ENCODE peak calls at places on chromosome 3, in seven cellular contexts. One of them, this sample, is unnamed.
A peak's percentile ranks its signal among the peaks of the same experiment; 100 is the strongest.

GRCh38 chr3:18885612-18886011 is 262.7 kb upstream of the KCNH8 start:
- DNase-seq in psoas muscle: no peak
- DNase-seq in Right ventricle myocardium superior: no peak
- DNase-seq in heart left ventricle: no peak
- DNase-seq in stimulated activated CD4-positive, alpha-beta T cell treated with anti-CD3 and anti-CD28 coated beads, Interleukin-4, amount 100 ng/mL, for 4 hours: no peak
- DNase-seq in caudate nucleus: no peak
- DNase-seq in NCI-H69: no peak
- DNase-seq in this sample: no peak

GRCh38 chr3:119497824-119498187 is 541 bp upstream of the TIMMDC1 start:
- DNase-seq in psoas muscle: no peak
- DNase-seq in Right ventricle myocardium superior: no peak
- DNase-seq in heart left ventricle: peak; percentile 34
- DNase-seq in stimulated activated CD4-positive, alpha-beta T cell treated with anti-CD3 and anti-CD28 coated beads, Interleukin-4, amount 100 ng/mL, for 4 hours: no peak
- DNase-seq in caudate nucleus: no peak
- DNase-seq in NCI-H69: peak; percentile 24
- DNase-seq in this sample: peak; percentile 5

GRCh38 chr3:157373783-157374182 is 62.9 kb upstream of the PTX3 start:
- DNase-seq in psoas muscle: no peak
- DNase-seq in Right ventricle myocardium superior: no peak
- DNase-seq in heart left ventricle: no peak
- DNase-seq in stimulated activated CD4-positive, alpha-beta T cell treated with anti-CD3 and anti-CD28 coated beads, Interleukin-4, amount 100 ng/mL, for 4 hours: no peak
- DNase-seq in caudate nucleus: no peak
- DNase-seq in NCI-H69: no peak
- DNase-seq in this sample: no peak

GRCh38 chr3:133896002-133896761 is 500 bp upstream of the RAB6B start:
- DNase-seq in psoas muscle: no peak
- DNase-seq in Right ventricle myocardium superior: no peak
- DNase-seq in heart left ventricle: no peak
- DNase-seq in stimulated activated CD4-positive, alpha-beta T cell treated with anti-CD3 and anti-CD28 coated beads, Interleukin-4, amount 100 ng/mL, for 4 hours: no peak
- DNase-seq in caudate nucleus: no peak
- DNase-seq in NCI-H69: peak; percentile 46
- DNase-seq in this sample: no peak

GRCh38 chr3:69715204-69715603 is 24.1 kb upstream of the MITF start:
- DNase-seq in psoas muscle: no peak
- DNase-seq in Right ventricle myocardium superior: no peak
- DNase-seq in heart left ventricle: no peak
- DNase-seq in stimulated activated CD4-positive, alpha-beta T cell treated with anti-CD3 and anti-CD28 coated beads, Interleukin-4, amount 100 ng/mL, for 4 hours: no peak
- DNase-seq in caudate nucleus: no peak
- DNase-seq in NCI-H69: no peak
- DNase-seq in this sample: no peak

GRCh38 chr3:67617518-67617917 is 36.9 kb downstream of the SUCLG2 start:
- DNase-seq in psoas muscle: no peak
- DNase-seq in Right ventricle myocardium superior: no peak
- DNase-seq in heart left ventricle: no peak
- DNase-seq in stimulated activated CD4-positive, alpha-beta T cell treated with anti-CD3 and anti-CD28 coated beads, Interleukin-4, amount 100 ng/mL, for 4 hours: no peak
- DNase-seq in caudate nucleus: no peak
- DNase-seq in NCI-H69: no peak
- DNase-seq in this sample: no peak

GRCh38 chr3:126537730-126538281 is 13.9 kb downstream of the CHST13 start:
- DNase-seq in psoas muscle: no peak
- DNase-seq in Right ventricle myocardium superior: peak; percentile 39
- DNase-seq in heart left ventricle: peak; percentile 42
- DNase-seq in stimulated activated CD4-positive, alpha-beta T cell treated with anti-CD3 and anti-CD28 coated beads, Interleukin-4, amount 100 ng/mL, for 4 hours: no peak
- DNase-seq in caudate nucleus: no peak
- DNase-seq in NCI-H69: peak; percentile 75
- DNase-seq in this sample: no peak

GRCh38 chr3:44342191-44342790 is 3.7 kb downstream of the TCAIM start:
- DNase-seq in psoas muscle: no peak
- DNase-seq in Right ventricle myocardium superior: no peak
- DNase-seq in heart left ventricle: no peak
- DNase-seq in stimulated activated CD4-positive, alpha-beta T cell treated with anti-CD3 and anti-CD28 coated beads, Interleukin-4, amount 100 ng/mL, for 4 hours: no peak
- DNase-seq in caudate nucleus: no peak
- DNase-seq in NCI-H69: no peak
- DNase-seq in this sample: no peak

GRCh38 chr3:98070840-98071239 is 16.1 kb upstream of the OR5AC2 start:
- DNase-seq in psoas muscle: no peak
- DNase-seq in Right ventricle myocardium superior: no peak
- DNase-seq in heart left ventricle: no peak
- DNase-seq in stimulated activated CD4-positive, alpha-beta T cell treated with anti-CD3 and anti-CD28 coated beads, Interleukin-4, amount 100 ng/mL, for 4 hours: no peak
- DNase-seq in caudate nucleus: no peak
- DNase-seq in NCI-H69: no peak
- DNase-seq in this sample: peak; percentile 20

GRCh38 chr3:150324261-150324660 is 83.8 kb upstream of the TSC22D2 start:
- DNase-seq in psoas muscle: no peak
- DNase-seq in Right ventricle myocardium superior: no peak
- DNase-seq in heart left ventricle: no peak
- DNase-seq in stimulated activated CD4-positive, alpha-beta T cell treated with anti-CD3 and anti-CD28 coated beads, Interleukin-4, amount 100 ng/mL, for 4 hours: no peak
- DNase-seq in caudate nucleus: no peak
- DNase-seq in NCI-H69: no peak
- DNase-seq in this sample: no peak

GRCh38 chr3:18982920-18983319 is 165.4 kb upstream of the KCNH8 start:
- DNase-seq in psoas muscle: no peak
- DNase-seq in Right ventricle myocardium superior: no peak
- DNase-seq in heart left ventricle: no peak
- DNase-seq in stimulated activated CD4-positive, alpha-beta T cell treated with anti-CD3 and anti-CD28 coated beads, Interleukin-4, amount 100 ng/mL, for 4 hours: no peak
- DNase-seq in caudate nucleus: no peak
- DNase-seq in NCI-H69: no peak
- DNase-seq in this sample: no peak

GRCh38 chr3:36941658-36942057 is 3.2 kb downstream of the TRANK1 start:
- DNase-seq in psoas muscle: no peak
- DNase-seq in Right ventricle myocardium superior: no peak
- DNase-seq in heart left ventricle: no peak
- DNase-seq in stimulated activated CD4-positive, alpha-beta T cell treated with anti-CD3 and anti-CD28 coated beads, Interleukin-4, amount 100 ng/mL, for 4 hours: no peak
- DNase-seq in caudate nucleus: no peak
- DNase-seq in NCI-H69: no peak
- DNase-seq in this sample: no peak

GRCh38 chr3:167958141-167958540 is 137.6 kb downstream of the GOLIM4 start:
- DNase-seq in psoas muscle: no peak
- DNase-seq in Right ventricle myocardium superior: no peak
- DNase-seq in heart left ventricle: no peak
- DNase-seq in stimulated activated CD4-positive, alpha-beta T cell treated with anti-CD3 and anti-CD28 coated beads, Interleukin-4, amount 100 ng/mL, for 4 hours: no peak
- DNase-seq in caudate nucleus: no peak
- DNase-seq in NCI-H69: peak; percentile 11
- DNase-seq in this sample: no peak

This sample was measured in neuronal stem cell.